ENCODE peak calls at places on chromosomes 13 and 19, in five cellular contexts. M is GM04504; T is GM23338; G is H9; C is stimulated activated CD4-positive, alpha-beta T cell treated with anti-CD3 and anti-CD28 coated beads, Interleukin-4, amount 100 ng/mL, for 1 hour. Y is an unnamed sample.

GRCh38 chr19:30634431-30634830 is 262.2 kb downstream of the ZNF536 start:
- DNase-seq in M (no peak), T (no peak), G (no peak), C (no peak), Y (no peak)

GRCh38 chr19:3047307-3048189 is 14.7 kb downstream of the TLE5 start:
- DNase-seq in M (peak; percentile 47), T (peak; percentile 92), G (peak; percentile 85), C (peak; percentile 65), Y (no peak)

GRCh38 chr13:109881961-109882558 is 95.7 kb upstream of the IRS2 start:
- DNase-seq in M (no peak), T (no peak), G (no peak), C (no peak), Y (no peak)

GRCh38 chr13:77215543-77215942 is 111.4 kb downstream of the MYCBP2 start:
- DNase-seq in M (no peak), T (no peak), G (no peak), C (no peak), Y (no peak)

GRCh38 chr13:24541127-24541475 is 28.5 kb upstream of the PARP4 start:
- DNase-seq in M (no peak), T (no peak), G (no peak), C (no peak), Y (no peak)

GRCh38 chr13:50676602-50677001 is 166.9 kb downstream of the DLEU7 start:
- DNase-seq in M (no peak), T (no peak), G (no peak), C (no peak), Y (peak; percentile 62)

GRCh38 chr19:41808663-41809566 is 12.5 kb downstream of the CEACAM3 start:
- DNase-seq in M (no peak), T (no peak), G (no peak), C (no peak), Y (no peak)

GRCh38 chr13:109787135-109787954 is 962 bp upstream of the IRS2 start:
- DNase-seq in M (no peak), T (peak; percentile 74), G (peak; percentile 62), C (no peak), Y (no peak)

GRCh38 chr19:40238775-40239174 is 12.3 kb upstream of the CCNP start:
- DNase-seq in M (no peak), T (no peak), G (no peak), C (no peak), Y (no peak)

GRCh38 chr19:35294328-35294727 is 2.4 kb downstream of the MAG start:
- DNase-seq in M (no peak), T (no peak), G (no peak), C (no peak), Y (no peak)

GRCh38 chr19:40663712-40664692 is 26.4 kb downstream of the NUMBL start:
- DNase-seq in M (no peak), T (no peak), G (no peak), C (no peak), Y (no peak)

GRCh38 chr13:54261856-54262255 is 1233.2 kb downstream of the OLFM4 start:
- DNase-seq in M (no peak), T (peak; percentile 8), G (peak; percentile 39), C (no peak), Y (no peak)

GRCh38 chr13:35526577-35526976 is 50.1 kb upstream of the MAB21L1 start:
- DNase-seq in M (no peak), T (no peak), G (no peak), C (no peak), Y (no peak)

GRCh38 chr19:18856385-18857126 is 24.8 kb downstream of the UPF1 start:
- DNase-seq in M (no peak), T (peak; percentile 43), G (no peak), C (no peak), Y (no peak)

GRCh38 chr13:31765441-31765840 is 26.1 kb downstream of the RXFP2 start:
- DNase-seq in M (peak; percentile 59), T (no peak), G (no peak), C (no peak), Y (no peak)

Y was measured in retinal pigment epithelial cell.